ENCODE peak calls at places on chromosome 22, in five cellular contexts. B is HepG2, E is K562, A is GM12878, M is H1. Q is an unnamed sample.

GRCh38 chr22:46062971-46063631 is 86.1 kb upstream of the WNT7B start:
- DNase-seq in B (no peak), M (no peak), E (no peak), A (no peak), Q (no peak)

GRCh38 chr22:30312053-30312452 is 14.7 kb downstream of the TBC1D10A start:
- DNase-seq in M (no peak), A (no peak), E (no peak), B (no peak), Q (peak; percentile 51)

GRCh38 chr22:36197601-36198146 is 3.9 kb downstream of the APOL4 start:
- DNase-seq in A (no peak), E (peak; percentile 52), B (no peak), M (no peak), Q (no peak)

GRCh38 chr22:27420186-27420816 is 381.3 kb downstream of the MN1 start:
- DNase-seq in E (no peak), M (no peak), B (no peak), A (no peak), Q (no peak)

GRCh38 chr22:45073064-45073463 is 63.3 kb upstream of the PHF21B start:
- DNase-seq in B (no peak), E (no peak), A (no peak), M (no peak), Q (no peak)

GRCh38 chr22:31647516-31647915 is 14.5 kb downstream of the PISD start:
- DNase-seq in M (no peak), E (no peak), B (no peak), A (no peak), Q (no peak)

GRCh38 chr22:37985050-37985585 is 763 bp upstream of the SOX10 start:
- DNase-seq in M (no peak), B (no peak), E (no peak), A (no peak), Q (no peak)

GRCh38 chr22:50157976-50158375 is 12.6 kb upstream of the PANX2 start:
- DNase-seq in E (no peak), M (no peak), B (no peak), A (no peak), Q (no peak)

GRCh38 chr22:47452184-47452583 is 689.7 kb downstream of the TBC1D22A start:
- DNase-seq in A (no peak), B (peak; percentile 53), E (peak; percentile 57), M (no peak), Q (peak; percentile 68)

GRCh38 chr22:44638966-44639739 is 62.9 kb upstream of the PRR5 start:
- DNase-seq in M (no peak), B (no peak), A (no peak), E (no peak), Q (no peak)

GRCh38 chr22:47257566-47257965 is 495.1 kb downstream of the TBC1D22A start:
- DNase-seq in B (no peak), E (no peak), A (no peak), M (no peak), Q (no peak)

GRCh38 chr22:28381427-28382167 is 298.0 kb downstream of the TTC28 start:
- DNase-seq in M (no peak), E (no peak), B (no peak), A (no peak), Q (no peak)

GRCh38 chr22:17233348-17234043 is 14.3 kb upstream of the ADA2 start:
- DNase-seq in M (peak; percentile 59), E (no peak), B (no peak), A (no peak), Q (no peak)

GRCh38 chr22:17235861-17236260 is 16.6 kb upstream of the ADA2 start:
- DNase-seq in M (no peak), E (no peak), B (no peak), A (no peak), Q (no peak)

GRCh38 chr22:17232406-17232805 is 13.2 kb upstream of the ADA2 start:
- DNase-seq in M (no peak), B (no peak), A (no peak), E (no peak), Q (no peak)

GRCh38 chr22:17235149-17235655 is 16.0 kb upstream of the ADA2 start:
- DNase-seq in A (no peak), M (peak; percentile 73), E (no peak), B (no peak), Q (no peak)

DNA sequence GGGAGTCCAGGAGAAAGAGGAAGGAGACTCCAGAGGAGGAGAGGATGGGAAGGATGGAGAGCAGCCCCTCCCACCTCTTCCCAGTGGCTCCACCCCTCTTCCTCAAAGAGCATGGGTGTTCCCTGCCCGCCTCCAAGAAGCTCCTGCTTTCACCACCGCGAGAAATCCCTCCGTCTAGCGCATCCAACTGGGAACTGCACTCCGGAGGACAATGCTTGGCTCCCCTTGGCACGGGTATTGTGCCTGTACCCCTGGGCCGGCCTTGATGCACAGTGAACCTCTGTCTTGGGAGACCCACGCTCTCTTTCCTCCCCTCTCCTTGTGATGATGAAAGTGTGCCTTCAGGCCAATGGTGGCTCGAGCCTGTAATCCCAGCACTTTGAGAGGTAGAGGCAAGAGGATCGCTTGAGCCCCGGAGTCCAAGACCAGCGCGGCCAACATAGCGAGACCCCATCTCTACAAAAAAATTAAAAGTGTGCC is 14.9 kb upstream of the ADA2 start:
- DNase-seq in M (peak; percentile 88), B (no peak), E (no peak), A (no peak), Q (peak; percentile 34)
- TF ChIP-seq SIN3A in M (no peak), B (no peak), E (no peak), A (no peak), Q (no peak)

GRCh38 chr22:20178922-20179227 is 28.0 kb upstream of the CCDC188 start:
- DNase-seq in M (no peak), B (no peak), E (no peak), A (no peak), Q (no peak)
- TF ChIP-seq SRF in M (no peak), B (no peak), E (no peak), A (no peak), Q (no peak)

DNA sequence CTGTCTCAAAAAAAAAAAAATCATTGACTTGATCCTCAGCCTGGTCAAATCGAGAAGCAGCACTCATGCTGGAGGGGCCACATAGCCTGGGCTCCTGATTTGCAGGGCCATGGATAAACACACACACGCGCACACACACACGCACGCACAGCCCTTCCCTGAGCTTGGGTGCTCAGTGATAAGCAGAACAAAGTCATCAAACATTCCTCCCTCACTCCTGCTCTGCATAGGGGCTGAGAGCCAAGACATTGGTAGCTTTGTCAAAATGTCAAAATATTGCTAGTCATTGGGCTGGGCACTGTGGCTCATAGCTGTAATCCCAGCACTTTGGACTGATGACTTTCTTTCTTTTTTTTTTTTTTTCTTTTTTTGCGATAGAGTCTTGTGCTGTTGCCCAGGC is 34.0 kb upstream of the A4GALT start:
- DNase-seq in E (peak; percentile 78), M (no peak), A (no peak), B (peak; percentile 94), Q (no peak)
- TF ChIP-seq MAX in E (peak; percentile 28), M (no peak), A (no peak), B (peak; percentile 72), Q (no peak)

GRCh38 chr22:23064381-23065068 is 5.8 kb upstream of the GNAZ start:
- DNase-seq in A (no peak), E (no peak), M (peak; percentile 39), B (no peak), Q (no peak)
- TF ChIP-seq SIN3A in A (no peak), E (no peak), M (no peak), B (no peak), Q (no peak)

Q was measured in HCT116.